ENCODE peak calls at places on chromosomes 7 and 10, in five cellular contexts. Q is pancreas, F is brain microvascular endothelial cell, O is A549, K is epithelial cell of prostate. S is an unnamed sample.

GRCh38 chr10:125063256-125063945 is 97.0 kb downstream of the CTBP2 start:
- DNase-seq in Q (no peak), F (no peak), K (no peak), O (no peak), S (no peak)

GRCh38 chr7:150382123-150382843 is 3.2 kb downstream of the ZNF775 start:
- DNase-seq in O (no peak), Q (no peak), F (no peak), K (no peak), S (peak)

GRCh38 chr7:26410156-26410555 is 118.5 kb downstream of the SNX10 start:
- DNase-seq in F (no peak), O (no peak), Q (no peak), K (no peak), S (no peak)

GRCh38 chr10:20976891-20977684 is 80.0 kb upstream of the NEBL start:
- DNase-seq in O (no peak), Q (no peak), F (no peak), K (no peak), S (no peak)

GRCh38 chr7:47378728-47379395 is 203.0 kb downstream of the TNS3 start:
- DNase-seq in Q (no peak), F (no peak), O (no peak), K (no peak), S (no peak)

GRCh38 chr10:88879754-88880286 is at the start of gene STAMBPL1:
- DNase-seq in F (no peak), O (no peak), K (no peak), Q (no peak), S (no peak)

GRCh38 chr10:61487506-61487905 is 34.3 kb upstream of the TMEM26 start:
- DNase-seq in K (no peak), Q (no peak), O (no peak), F (no peak), S (no peak)

GRCh38 chr10:105769248-105770184 is 1128.4 kb downstream of the SORCS3 start:
- DNase-seq in K (no peak), F (no peak), Q (no peak), O (no peak), S (no peak)

GRCh38 chr7:30713397-30713796 is 31.1 kb upstream of the CRHR2 start:
- DNase-seq in F (no peak), K (peak), Q (no peak), O (no peak), S (no peak)

GRCh38 chr10:132163278-132163765 is 23.4 kb upstream of the DPYSL4 start:
- DNase-seq in O (peak), K (no peak), Q (peak), F (no peak), S (no peak)

GRCh38 chr10:48363617-48364355 is 57.3 kb downstream of the MAPK8 start:
- DNase-seq in K (no peak), F (peak), O (peak), Q (no peak), S (no peak)

GRCh38 chr10:25455980-25456567 is 281.3 kb downstream of the GPR158 start:
- DNase-seq in F (no peak), O (no peak), Q (no peak), K (no peak), S (no peak)

GRCh38 chr10:24952701-24953349 is 419 bp upstream of the PRTFDC1 start:
- DNase-seq in O (peak), K (no peak), F (peak), Q (peak), S (peak)

GRCh38 chr10:43479275-43479674 is 42.4 kb downstream of the ZNF487 start:
- DNase-seq in Q (no peak), K (no peak), O (no peak), F (no peak), S (no peak)

DNA sequence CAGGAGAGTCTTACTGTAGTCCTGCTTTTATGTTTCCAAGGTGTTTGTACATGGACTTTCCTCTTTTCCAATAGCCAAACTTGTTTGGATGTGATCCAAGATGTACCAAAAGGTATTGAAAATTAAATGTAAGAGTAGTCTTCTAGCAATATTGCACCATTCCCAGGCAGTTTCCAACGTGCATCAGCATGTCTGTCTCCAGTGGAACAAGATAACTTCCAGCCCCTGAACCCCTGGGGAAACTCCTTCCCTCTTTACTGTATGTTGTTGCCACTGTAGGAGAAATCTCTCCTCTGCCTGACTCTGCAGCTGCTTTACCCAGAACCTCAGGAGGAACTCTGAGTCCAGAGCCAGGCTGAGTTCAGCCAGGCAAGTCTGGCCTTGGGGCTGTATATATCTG is 18.5 kb downstream of the ARMC10 start:
- DNase-seq in O (no peak), K (no peak), Q (no peak), F (no peak), S (no peak)
- H3K27ac ChIP-seq in O (no peak), K (no peak), Q (no peak), F (no peak), S (no peak)

GRCh38 chr7:50664461-50664922 is 99.3 kb upstream of the DDC start:
- DNase-seq in O (no peak), Q (peak), K (peak), F (peak), S (no peak)
- H3K27ac ChIP-seq in O (no peak), Q (no peak), K (peak), F (no peak), S (peak)

GRCh38 chr7:155882596-155882995 is 70.3 kb upstream of the SHH start:
- DNase-seq in O (peak), Q (no peak), F (peak), K (no peak), S (no peak)
- H3K27ac ChIP-seq in O (peak), Q (no peak), F (peak), K (no peak), S (no peak)

DNA sequence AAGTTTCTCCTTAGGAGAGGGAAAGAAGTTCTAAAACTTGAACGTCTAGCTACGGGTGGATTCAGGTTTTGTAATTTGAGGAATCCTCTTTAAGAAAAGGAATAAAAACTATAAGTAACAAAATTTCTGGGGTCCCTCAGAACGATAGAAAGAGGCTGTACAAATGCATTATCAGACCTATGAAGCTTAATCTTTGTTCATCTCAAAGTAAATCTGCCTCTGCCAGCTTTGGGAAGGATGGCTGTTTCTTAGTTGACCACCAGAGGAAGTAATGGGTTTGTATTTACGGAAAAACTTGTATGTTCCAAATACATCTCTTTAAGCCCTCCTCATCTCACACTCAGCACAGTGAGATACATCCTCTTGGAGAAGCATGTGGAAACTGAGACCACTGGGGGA is 864 bp downstream of the PSTK start:
- DNase-seq in K (no peak), Q (no peak), O (peak), F (peak), S (no peak)
- H3K27ac ChIP-seq in K (no peak), Q (peak), O (peak), F (no peak), S (peak)

GRCh38 chr7:142110098-142110497 is 1.4 kb upstream of the MGAM2 start:
- DNase-seq in F (no peak), Q (no peak), O (no peak), K (no peak), S (no peak)

GRCh38 chr7:142110638-142111037 is 880 bp upstream of the MGAM2 start:
- DNase-seq in K (no peak), F (no peak), Q (no peak), O (peak), S (no peak)

GRCh38 chr7:142111509-142111908 is at the start of gene MGAM2:
- DNase-seq in K (no peak), O (no peak), Q (no peak), F (no peak), S (no peak)

GRCh38 chr7:142112086-142112485 is 568 bp downstream of the MGAM2 start:
- DNase-seq in O (no peak), F (no peak), Q (no peak), K (no peak), S (no peak)

DNA sequence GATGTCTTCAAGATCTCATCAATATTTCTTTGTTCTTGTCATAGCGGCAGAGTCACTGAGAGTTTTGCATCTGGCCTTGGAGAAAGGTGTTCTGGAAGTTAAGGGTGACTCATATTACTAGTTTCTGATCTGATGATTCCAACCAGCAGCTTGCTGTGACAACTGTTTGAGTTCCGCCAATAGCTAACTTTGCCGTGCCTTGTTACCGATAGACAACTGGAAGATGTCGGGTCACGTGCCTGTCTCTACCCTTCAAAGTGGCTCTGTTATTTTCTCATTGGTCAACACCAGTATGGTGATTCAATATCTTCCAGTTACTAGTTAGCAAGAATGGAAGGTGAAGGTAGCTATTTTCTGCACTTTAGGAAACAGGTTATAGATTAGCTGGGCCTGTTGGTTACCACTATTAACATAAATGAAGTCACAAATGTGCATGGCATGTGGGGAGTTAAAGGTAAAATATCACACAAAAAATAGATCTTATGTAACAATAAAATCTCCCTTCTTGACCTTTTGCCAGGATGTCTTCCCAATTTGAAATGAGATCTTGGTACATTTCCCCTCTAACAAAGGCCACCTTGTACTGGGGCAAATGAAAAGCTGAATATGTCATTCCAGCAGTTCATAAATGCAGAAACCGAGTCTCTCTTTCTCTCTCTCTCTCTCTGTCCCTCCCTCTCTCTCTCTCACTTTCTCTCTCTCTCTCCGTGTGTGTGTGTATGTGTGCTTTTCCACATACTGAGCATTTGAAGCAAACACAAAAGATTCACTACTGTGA is 2.6 kb upstream of the MGAM2 start:
- DNase-seq in F (no peak), O (no peak), K (no peak), Q (no peak), S (no peak)
- H3K27ac ChIP-seq in F (no peak), O (peak), K (no peak), Q (no peak), S (no peak)

S was measured in substantia nigra.